ENCODE peak calls at places on chromosome 11, in nine cellular contexts. B, W, J, N, A, U, D, Y and H are unnamed samples.

GRCh38 chr11:101442171-101442570 is 141.6 kb downstream of the TRPC6 start:
- DNase-seq in B (no peak), W (no peak), J (no peak), N (no peak), A (no peak), U (no peak), D (no peak), Y (no peak), H (no peak)

GRCh38 chr11:129190087-129190486 is 2.0 kb downstream of the ARHGAP32 start:
- DNase-seq in B (no peak), W (no peak), J (peak), N (no peak), A (no peak), U (no peak), D (no peak), Y (peak), H (no peak)

GRCh38 chr11:27660171-27660570 is 40.1 kb downstream of the BDNF start:
- DNase-seq in B (no peak), W (no peak), J (no peak), N (no peak), A (no peak), U (no peak), D (no peak), Y (no peak), H (no peak)

GRCh38 chr11:80083561-80083960 is 642.7 kb upstream of the TENM4 start:
- DNase-seq in B (no peak), W (no peak), J (peak), N (no peak), A (no peak), U (no peak), D (no peak), Y (peak), H (no peak)

GRCh38 chr11:2512431-2513407 is 67.9 kb downstream of the KCNQ1 start:
- DNase-seq in B (no peak), W (peak), J (no peak), N (no peak), A (no peak), U (no peak), D (no peak), Y (peak), H (peak)

GRCh38 chr11:126115820-126116319 is 53.2 kb upstream of the CDON start:
- DNase-seq in B (no peak), W (peak), J (peak), N (peak), A (peak), U (no peak), D (no peak), Y (peak), H (peak)

GRCh38 chr11:131483877-131484276 is 113.5 kb downstream of the NTM start:
- DNase-seq in B (no peak), W (no peak), J (no peak), N (no peak), A (peak), U (no peak), D (no peak), Y (no peak), H (no peak)

GRCh38 chr11:11860103-11860979 is 18.6 kb downstream of the USP47 start:
- DNase-seq in B (no peak), W (no peak), J (no peak), N (no peak), A (no peak), U (no peak), D (no peak), Y (no peak), H (no peak)

GRCh38 chr11:112222303-112222702 is 3.9 kb upstream of the PTS start:
- DNase-seq in B (no peak), W (no peak), J (no peak), N (no peak), A (no peak), U (no peak), D (no peak), Y (no peak), H (no peak)

GRCh38 chr11:71200172-71200716 is 52.1 kb downstream of the SHANK2 start:
- DNase-seq in B (no peak), W (no peak), J (no peak), N (no peak), A (no peak), U (no peak), D (no peak), Y (no peak), H (no peak)

GRCh38 chr11:72039108-72039850 is 40.6 kb downstream of the IL18BP start:
- DNase-seq in B (no peak), W (no peak), J (no peak), N (peak), A (no peak), U (no peak), D (no peak), Y (peak), H (no peak)

GRCh38 chr11:46345131-46345597 is 2.1 kb upstream of the DGKZ start:
- DNase-seq in B (no peak), W (no peak), J (no peak), N (peak), A (peak), U (no peak), D (no peak), Y (peak), H (no peak)

GRCh38 chr11:113457784-113458183 is 17.4 kb downstream of the DRD2 start:
- DNase-seq in B (no peak), W (no peak), J (no peak), N (peak), A (peak), U (no peak), D (no peak), Y (peak), H (no peak)

GRCh38 chr11:111406091-111406490 is 27.0 kb upstream of the POU2AF1 start:
- DNase-seq in B (no peak), W (no peak), J (no peak), N (no peak), A (no peak), U (no peak), D (no peak), Y (no peak), H (no peak)

GRCh38 chr11:78370406-78371172 is 47.0 kb downstream of the GAB2 start:
- DNase-seq in B (no peak), W (no peak), J (no peak), N (peak), A (no peak), U (no peak), D (no peak), Y (no peak), H (no peak)

GRCh38 chr11:97815667-97816066 is 1205.1 kb upstream of the CNTN5 start:
- DNase-seq in B (no peak), W (no peak), J (no peak), N (no peak), A (no peak), U (no peak), D (no peak), Y (no peak), H (no peak)

GRCh38 chr11:13205446-13205845 is 72.1 kb upstream of the BMAL1 start:
- DNase-seq in B (no peak), W (no peak), J (no peak), N (no peak), A (no peak), U (no peak), D (no peak), Y (no peak), H (no peak)

GRCh38 chr11:28245131-28245530 is 136.9 kb downstream of the METTL15 start:
- DNase-seq in B (no peak), W (no peak), J (no peak), N (no peak), A (no peak), U (no peak), D (no peak), Y (no peak), H (no peak)

GRCh38 chr11:62892077-62892922 is 11.6 kb downstream of the SLC3A2 start:
- DNase-seq in B (no peak), W (no peak), J (no peak), N (no peak), A (no peak), U (no peak), D (no peak), Y (no peak), H (no peak)

GRCh38 chr11:2509481-2510001 is 64.7 kb downstream of the KCNQ1 start:
- DNase-seq in B (no peak), W (peak), J (no peak), N (no peak), A (no peak), U (no peak), D (no peak), Y (peak), H (no peak)

GRCh38 chr11:126492331-126492730 is 136.8 kb downstream of the ST3GAL4 start:
- DNase-seq in B (no peak), W (no peak), J (no peak), N (no peak), A (no peak), U (no peak), D (no peak), Y (no peak), H (no peak)

DNA sequence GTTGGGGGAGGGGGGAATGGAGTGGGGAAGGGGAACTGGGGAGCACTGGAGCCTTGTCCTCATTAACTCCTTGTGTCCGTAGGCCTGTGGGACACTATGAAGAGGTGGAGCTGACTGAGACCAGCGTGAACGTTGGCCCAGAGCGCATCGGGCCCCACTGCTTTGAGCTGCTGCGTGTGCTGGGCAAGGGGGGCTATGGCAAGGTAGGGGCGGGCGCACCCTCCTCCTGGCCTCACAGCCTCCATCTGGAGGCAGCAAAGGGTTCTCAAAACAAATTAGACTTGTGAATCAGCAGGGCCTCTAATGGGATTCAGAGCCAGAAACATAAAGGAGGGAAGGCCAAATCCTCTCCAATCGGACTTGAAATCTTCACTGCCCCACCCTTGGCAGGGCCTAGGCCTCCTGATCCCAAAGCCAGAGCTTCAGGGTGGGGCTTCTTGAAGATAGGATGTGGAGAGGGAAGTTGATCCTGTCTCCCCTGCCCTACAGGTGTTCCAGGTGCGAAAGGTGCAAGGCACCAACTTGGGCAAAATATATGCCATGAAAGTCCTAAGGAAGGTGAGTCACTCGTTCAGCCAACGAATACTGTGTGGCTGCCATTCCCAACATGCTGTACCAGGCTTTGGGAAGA is 859 bp downstream of the RPS6KB2 start:
- DNase-seq in B (no peak), W (no peak), J (no peak), N (no peak), A (no peak), U (no peak), D (no peak), Y (no peak), H (no peak)
- H3K27ac ChIP-seq in B (peak), W (peak), J (no peak), N (no peak), A (no peak), U (peak), D (peak), Y (peak), H (no peak)

DNA sequence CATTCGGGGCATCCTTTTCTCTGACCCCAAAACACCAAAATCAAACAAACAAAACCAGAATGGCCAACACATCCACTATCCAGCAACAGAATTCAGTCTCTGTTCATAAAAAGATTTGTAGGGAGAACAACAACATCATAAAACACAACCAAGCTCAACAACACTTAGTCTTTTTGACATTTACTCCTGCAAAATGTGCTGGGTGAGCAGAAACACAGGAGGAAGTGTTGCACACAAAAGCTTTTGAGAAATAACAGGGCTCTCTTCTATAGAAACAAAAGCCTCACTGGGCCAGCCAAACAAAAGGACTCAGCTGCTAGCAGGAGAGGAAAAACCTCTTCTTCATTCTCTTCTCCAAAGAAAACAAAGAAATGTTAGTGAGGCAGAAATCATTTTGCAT is 736.1 kb upstream of the CCDC90B start:
- DNase-seq in B (no peak), W (no peak), J (no peak), N (no peak), A (peak), U (no peak), D (no peak), Y (no peak), H (no peak)
- H3K27ac ChIP-seq in B (no peak), W (no peak), J (no peak), N (no peak), A (peak), U (no peak), D (no peak), Y (no peak), H (no peak)

GRCh38 chr11:114846040-114846791 is 167.9 kb downstream of the NXPE2 start:
- DNase-seq in B (no peak), W (no peak), J (no peak), N (peak), A (peak), U (no peak), D (no peak), Y (no peak), H (no peak)
- H3K27ac ChIP-seq in B (no peak), W (no peak), J (no peak), N (no peak), A (no peak), U (no peak), D (no peak), Y (no peak), H (no peak)

GRCh38 chr11:109859325-109859724 is 233.9 kb upstream of the ZC3H12C start:
- DNase-seq in B (no peak), W (no peak), J (no peak), N (no peak), A (no peak), U (no peak), D (no peak), Y (no peak), H (no peak)
- H3K27ac ChIP-seq in B (no peak), W (no peak), J (no peak), N (no peak), A (no peak), U (no peak), D (no peak), Y (no peak), H (no peak)

GRCh38 chr11:120179071-120179672 is 31.7 kb upstream of the OAF start:
- DNase-seq in B (no peak), W (peak), J (no peak), N (no peak), A (no peak), U (no peak), D (no peak), Y (no peak), H (no peak)
- H3K27ac ChIP-seq in B (no peak), W (no peak), J (no peak), N (no peak), A (no peak), U (no peak), D (peak), Y (no peak), H (no peak)

DNA sequence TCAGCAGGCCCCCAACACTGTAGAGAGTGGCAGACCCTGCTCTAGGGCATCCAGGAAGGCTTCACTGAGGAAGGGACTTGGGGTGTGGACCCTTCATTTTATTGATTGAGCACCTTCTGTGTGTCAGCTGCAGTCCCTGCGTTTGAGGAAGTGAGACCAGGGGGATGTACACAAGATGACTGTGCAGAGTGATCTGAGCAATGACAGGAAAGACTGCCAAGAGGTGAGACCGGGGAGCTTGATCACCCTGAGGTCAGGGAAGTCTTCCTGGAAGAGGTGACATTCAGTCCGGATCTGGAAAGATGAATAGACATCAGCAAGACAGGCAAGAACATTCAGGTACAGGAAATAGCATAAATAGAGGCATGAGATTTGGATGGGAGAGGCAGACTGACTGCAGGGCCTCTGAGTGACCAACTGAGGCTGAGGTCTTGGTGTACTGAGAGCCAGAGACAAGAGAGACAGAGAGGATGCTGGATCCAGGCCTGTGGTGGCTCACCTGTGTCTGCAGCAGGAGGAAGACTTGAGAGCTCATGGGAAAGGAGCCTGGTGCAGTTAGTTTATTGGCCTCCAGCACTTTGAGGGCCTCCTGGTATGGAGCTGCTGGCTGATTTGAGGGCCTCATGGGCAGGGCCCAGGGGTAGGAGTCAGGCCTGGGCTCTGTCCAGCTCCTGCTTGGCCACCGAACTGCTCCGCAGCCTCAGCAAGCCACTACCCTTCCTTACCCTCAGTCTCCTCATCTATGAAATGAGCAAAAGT is 5.2 kb downstream of the DGAT2 start:
- DNase-seq in B (no peak), W (no peak), J (no peak), N (no peak), A (no peak), U (no peak), D (no peak), Y (peak), H (no peak)
- H3K27ac ChIP-seq in B (no peak), W (no peak), J (peak), N (no peak), A (no peak), U (no peak), D (peak), Y (no peak), H (no peak)